ENCODE peak calls at places on chromosomes 4 and X, in eight cellular contexts. R is OCI-LY7; P is GM23248; F is dorsolateral prefrontal cortex; G is GDM1; K is osteocyte; X is trophoblast cell; O is stimulated activated naive CD4-positive, alpha-beta T cell. N is an unnamed sample.

GRCh38 chr4:101287332-101287731 is 60.0 kb downstream of the PPP3CA start:
- DNase-seq in R (no peak), P (no peak), F (no peak), G (no peak), K (no peak), X (no peak), O (no peak), N (no peak)

GRCh38 chrX:47577424-47577823 is 4.8 kb upstream of the TIMP1 start:
- DNase-seq in R (no peak), P (no peak), F (no peak), G (no peak), K (peak), X (no peak), O (no peak), N (no peak)

GRCh38 chrX:134512566-134512965 is 52.6 kb downstream of the HPRT1 start:
- DNase-seq in R (no peak), P (peak), F (no peak), G (no peak), K (no peak), X (peak), O (no peak), N (peak)

GRCh38 chr4:164307262-164307661 is 446.7 kb upstream of the SMIM31 start:
- DNase-seq in R (no peak), P (no peak), F (no peak), G (no peak), K (no peak), X (no peak), O (no peak), N (no peak)

GRCh38 chrX:41293269-41293668 is 40.7 kb upstream of the DDX3X start:
- DNase-seq in R (peak), P (no peak), F (no peak), G (peak), K (no peak), X (no peak), O (no peak), N (no peak)

GRCh38 chrX:110248582-110248981 is 69.3 kb downstream of the AMMECR1 start:
- DNase-seq in R (no peak), P (peak), F (no peak), G (no peak), K (no peak), X (peak), O (no peak), N (no peak)

GRCh38 chrX:80879143-80879542 is 69.5 kb upstream of the BRWD3 start:
- DNase-seq in R (no peak), P (peak), F (no peak), G (no peak), K (no peak), X (peak), O (no peak), N (no peak)

GRCh38 chrX:2819345-2820130 is 9.2 kb upstream of the GYG2 start:
- DNase-seq in R (peak), P (peak), F (no peak), G (no peak), K (peak), X (peak), O (peak), N (peak)

GRCh38 chr4:128601992-128602695 is 207.4 kb upstream of the JADE1 start:
- DNase-seq in R (no peak), P (peak), F (no peak), G (no peak), K (no peak), X (no peak), O (no peak), N (peak)

GRCh38 chr4:125520258-125520990 is 205.7 kb downstream of the FAT4 start:
- DNase-seq in R (no peak), P (no peak), F (no peak), G (no peak), K (no peak), X (no peak), O (no peak), N (peak)

GRCh38 chr4:142567199-142567598 is 278.9 kb downstream of the INPP4B start:
- DNase-seq in R (no peak), P (peak), F (no peak), G (no peak), K (no peak), X (no peak), O (peak), N (no peak)

N was measured in AG10803.